ENCODE peak calls at places on chromosomes 13 and 19, in nine cellular contexts. W is tibial nerve; N is upper lobe of right lung; M is left ventricle myocardium inferior; B is effector memory CD4-positive, alpha-beta T cell; J is hepatocyte; Q is right lobe of liver; R is heart left ventricle; I is HAP-1. T is an unnamed sample.
A peak's percentile ranks its signal among the peaks of the same experiment; 100 is the strongest.

GRCh38 chr19:3716147-3716668 is 8.0 kb downstream of the TJP3 start:
- DNase-seq in W (no peak), N (no peak), M (no peak), B (no peak), J (no peak), Q (no peak), R (no peak), I (no peak), T (no peak)

GRCh38 chr19:11264452-11265176 is 2.3 kb upstream of the DOCK6 start:
- DNase-seq in W (no peak), N (peak; percentile 93), M (peak; percentile 46), B (no peak), J (peak; percentile 77), Q (no peak), R (peak; percentile 63), I (peak; percentile 61), T (no peak)

GRCh38 chr13:99307247-99307646 is at the start of gene GPR183:
- DNase-seq in W (no peak), N (no peak), M (no peak), B (no peak), J (no peak), Q (no peak), R (no peak), I (no peak), T (no peak)

GRCh38 chr13:97212540-97213146 is 9.5 kb upstream of the MBNL2 start:
- DNase-seq in W (no peak), N (no peak), M (no peak), B (no peak), J (peak; percentile 36), Q (no peak), R (no peak), I (peak; percentile 25), T (no peak)

GRCh38 chr13:77779461-77780272 is 82.2 kb downstream of the SLAIN1 start:
- DNase-seq in W (no peak), N (no peak), M (no peak), B (no peak), J (peak; percentile 77), Q (no peak), R (no peak), I (peak; percentile 35), T (peak; percentile 8)

GRCh38 chr13:42239644-42240043 is 32.3 kb upstream of the AKAP11 start:
- DNase-seq in W (no peak), N (no peak), M (no peak), B (no peak), J (no peak), Q (no peak), R (no peak), I (no peak), T (no peak)

GRCh38 chr19:56091066-56091490 is 30.0 kb downstream of the ZNF787 start:
- DNase-seq in W (no peak), N (no peak), M (no peak), B (no peak), J (no peak), Q (no peak), R (no peak), I (no peak), T (no peak)

GRCh38 chr13:65606622-65607021 is 1623.5 kb downstream of the PCDH9 start:
- DNase-seq in W (no peak), N (no peak), M (no peak), B (no peak), J (no peak), Q (no peak), R (no peak), I (no peak), T (no peak)

GRCh38 chr13:27835799-27836198 is 43.5 kb downstream of the GSX1 start:
- DNase-seq in W (no peak), N (no peak), M (no peak), B (no peak), J (no peak), Q (no peak), R (no peak), I (no peak), T (no peak)

GRCh38 chr19:35114656-35115537 is 726 bp upstream of the FXYD3 start:
- DNase-seq in W (peak; percentile 75), N (peak; percentile 84), M (peak; percentile 72), B (peak; percentile 32), J (peak; percentile 81), Q (no peak), R (peak; percentile 66), I (peak; percentile 88), T (peak; percentile 43)

GRCh38 chr13:36130542-36131214 is 504 bp downstream of the DCLK1 start:
- DNase-seq in W (no peak), N (peak; percentile 70), M (peak; percentile 30), B (no peak), J (peak; percentile 29), Q (no peak), R (peak; percentile 46), I (peak; percentile 69), T (no peak)

GRCh38 chr19:16143399-16144215 is at the start of gene HSH2D:
- DNase-seq in W (no peak), N (peak; percentile 90), M (peak; percentile 36), B (peak; percentile 48), J (peak; percentile 83), Q (no peak), R (peak; percentile 47), I (no peak), T (no peak)

GRCh38 chr13:66574606-66575005 is 655.5 kb downstream of the PCDH9 start:
- DNase-seq in W (no peak), N (no peak), M (no peak), B (no peak), J (no peak), Q (no peak), R (no peak), I (no peak), T (no peak)

DNA sequence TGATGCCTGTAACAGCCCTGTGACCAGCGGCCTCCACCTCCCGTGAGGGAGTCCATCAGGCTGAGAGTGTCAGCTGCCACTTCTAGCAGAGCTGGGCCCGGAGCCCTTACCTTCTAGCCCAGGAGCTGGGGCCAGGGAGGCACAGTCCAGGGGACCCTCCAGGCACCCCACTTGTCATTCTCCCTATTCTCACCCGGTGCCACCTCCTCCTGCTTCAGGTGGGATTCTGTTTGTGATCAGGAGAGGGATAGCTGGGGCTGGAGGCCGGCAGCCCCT is 4.1 kb downstream of the RASA3 start:
- DNase-seq in W (no peak), N (no peak), M (no peak), B (no peak), J (no peak), Q (no peak), R (no peak), I (no peak), T (no peak)
- H3K4me3 ChIP-seq in W (no peak overlapping the region), N (peak overlapping the region; percentile 29), M (peak overlapping the region; percentile 53), B (peak overlapping the region; percentile 99), J (no peak overlapping the region), Q (no peak overlapping the region), R (peak overlapping the region; percentile 8), I (no peak overlapping the region), T (peak overlapping the region; percentile 85)

GRCh38 chr19:7348587-7349230 is at the start of gene ARHGEF18:
- DNase-seq in W (no peak), N (peak; percentile 73), M (peak; percentile 23), B (no peak), J (no peak), Q (no peak), R (no peak), I (no peak), T (no peak)

GRCh38 chr19:7346488-7346971 is 2.2 kb upstream of the ARHGEF18 start:
- DNase-seq in W (no peak), N (peak; percentile 33), M (no peak), B (no peak), J (no peak), Q (no peak), R (no peak), I (no peak), T (no peak)

GRCh38 chr19:7351861-7352260 is 3.1 kb downstream of the ARHGEF18 start:
- DNase-seq in W (no peak), N (no peak), M (no peak), B (no peak), J (no peak), Q (no peak), R (no peak), I (no peak), T (no peak)

GRCh38 chr19:7349961-7350711 is 1.4 kb downstream of the ARHGEF18 start:
- DNase-seq in W (no peak), N (peak; percentile 65), M (no peak), B (peak; percentile 25), J (no peak), Q (no peak), R (no peak), I (no peak), T (no peak)

GRCh38 chr19:7349231-7349591 is 474 bp downstream of the ARHGEF18 start:
- DNase-seq in W (no peak), N (no peak), M (no peak), B (no peak), J (no peak), Q (no peak), R (no peak), I (no peak), T (no peak)
- H3K4me1 ChIP-seq in W (no peaks in the 10 kb centered on the region), N (no peaks in the 10 kb centered on the region), M (no peaks in the 10 kb centered on the region), B (peaks cover 32% of the 10 kb centered on the region), J (no peaks in the 10 kb centered on the region), Q (no peaks in the 10 kb centered on the region), R (no peaks in the 10 kb centered on the region), I (no peaks in the 10 kb centered on the region), T (no peaks in the 10 kb centered on the region)

GRCh38 chr19:1446713-1447564 is 3.0 kb upstream of the APC2 start:
- DNase-seq in W (no peak), N (no peak), M (no peak), B (no peak), J (peak; percentile 62), Q (no peak), R (no peak), I (peak; percentile 59), T (no peak)

GRCh38 chr19:1447944-1448343 is 2.0 kb upstream of the APC2 start:
- DNase-seq in W (no peak), N (no peak), M (no peak), B (no peak), J (no peak), Q (no peak), R (no peak), I (no peak), T (no peak)

GRCh38 chr19:1445185-1445931 is 4.6 kb upstream of the APC2 start:
- DNase-seq in W (peak; percentile 49), N (peak; percentile 89), M (peak; percentile 66), B (peak; percentile 52), J (peak; percentile 86), Q (peak; percentile 70), R (peak; percentile 70), I (peak; percentile 86), T (no peak)

GRCh38 chr19:1447565-1447903 is 2.4 kb upstream of the APC2 start:
- DNase-seq in W (no peak), N (no peak), M (no peak), B (no peak), J (no peak), Q (no peak), R (no peak), I (no peak), T (no peak)

GRCh38 chr19:1445932-1446712 is 3.8 kb upstream of the APC2 start:
- DNase-seq in W (no peak), N (no peak), M (no peak), B (no peak), J (peak; percentile 79), Q (no peak), R (no peak), I (peak; percentile 81), T (no peak)
- H3K4me3 ChIP-seq in W (peak overlapping the region; percentile 15), N (peak overlapping the region; percentile 42), M (peak overlapping the region; percentile 63), B (no peak overlapping the region), J (peak overlapping the region; percentile 55), Q (no peak overlapping the region), R (peak overlapping the region; percentile 22), I (peak overlapping the region; percentile 25), T (peak overlapping the region; percentile 50)

DNA sequence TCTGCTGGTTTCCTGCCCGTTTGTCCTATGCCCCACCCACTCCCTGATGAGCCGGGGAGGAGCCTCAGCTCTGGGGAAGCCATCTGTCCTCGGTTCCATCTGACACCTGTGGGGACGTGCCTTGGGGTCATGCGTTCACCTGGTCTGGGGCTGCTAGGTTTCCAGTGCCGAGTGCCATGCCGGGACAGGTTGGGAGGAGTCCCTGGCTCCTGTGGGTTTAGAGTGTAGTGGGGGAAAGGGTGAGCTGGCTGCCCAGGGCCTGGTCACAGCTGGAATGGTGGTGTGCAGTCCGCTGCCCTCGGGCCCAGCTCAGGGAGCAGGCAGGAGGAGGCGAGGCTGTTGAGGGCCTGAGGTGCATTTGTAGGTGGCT is 2.5 kb downstream of the KDM4B start:
- DNase-seq in W (no peak), N (no peak), M (no peak), B (no peak), J (no peak), Q (peak; percentile 80), R (peak; percentile 71), I (peak; percentile 67), T (no peak)
- H3K4me1 ChIP-seq in W (peaks cover 45% of the 10 kb centered on the region), N (peaks cover 47% of the 10 kb centered on the region), M (peaks cover 73% of the 10 kb centered on the region), B (peaks cover 22% of the 10 kb centered on the region), J (peaks cover 23% of the 10 kb centered on the region), Q (peaks cover under 1% of the 10 kb centered on the region), R (peaks cover 52% of the 10 kb centered on the region), I (peaks cover 9% of the 10 kb centered on the region), T (peaks cover 25% of the 10 kb centered on the region)